ENCODE peak calls at places on chromosomes 12 and 14, in ten cellular contexts. U, K, E, F, G, T, O, N, X and P are unnamed samples.

GRCh38 chr12:75720807-75721206 is 209.4 kb upstream of the KRR1 start:
- DNase-seq in G (no peak), U (no peak), E (no peak), N (no peak), X (no peak), F (no peak), T (no peak), K (peak), O (no peak), P (no peak)

GRCh38 chr12:52052471-52053186 is 1.4 kb downstream of the NR4A1 start:
- DNase-seq in F (no peak), G (no peak), O (peak), K (no peak), E (no peak), N (no peak), X (no peak), T (peak), U (no peak), P (no peak)

GRCh38 chr14:90388982-90389381 is 7.8 kb upstream of the CALM1 start:
- DNase-seq in O (no peak), K (no peak), F (no peak), N (no peak), E (no peak), U (peak), T (no peak), G (no peak), X (no peak), P (no peak)

GRCh38 chr12:53759261-53759660 is 7.5 kb upstream of the CISTR start:
- DNase-seq in E (no peak), F (no peak), O (no peak), T (no peak), G (no peak), U (no peak), N (no peak), K (peak), X (no peak), P (no peak)

GRCh38 chr12:132154341-132154761 is 10.1 kb downstream of the NOC4L start:
- DNase-seq in F (no peak), T (no peak), N (no peak), O (no peak), G (no peak), U (no peak), E (peak), K (no peak), X (no peak), P (no peak)

GRCh38 chr14:37655418-37655817 is 60.0 kb downstream of the TTC6 start:
- DNase-seq in N (peak), O (no peak), G (no peak), X (no peak), U (no peak), T (peak), F (no peak), E (no peak), K (no peak), P (no peak)

GRCh38 chr12:128190614-128191013 is 76.4 kb upstream of the TMEM132C start:
- DNase-seq in O (no peak), G (no peak), E (no peak), X (no peak), F (no peak), T (no peak), K (peak), N (no peak), U (no peak), P (peak)

GRCh38 chr14:22194669-22195068 is 394.4 kb downstream of the DAD1 start:
- DNase-seq in K (no peak), O (no peak), G (no peak), T (no peak), U (no peak), E (no peak), F (no peak), N (peak), X (no peak), P (no peak)

GRCh38 chr14:74614508-74615495 is 2.8 kb upstream of the LTBP2 start:
- DNase-seq in T (no peak), G (no peak), N (no peak), E (no peak), X (no peak), U (peak), K (no peak), O (no peak), F (no peak), P (peak)

GRCh38 chr12:3641428-3641883 is 111.5 kb downstream of the CRACR2A start:
- DNase-seq in F (no peak), U (peak), K (no peak), X (peak), N (peak), T (peak), G (no peak), O (no peak), E (no peak), P (no peak)

GRCh38 chr14:64756712-64757111 is 52.5 kb downstream of the PLEKHG3 start:
- DNase-seq in X (no peak), O (no peak), K (no peak), U (no peak), G (no peak), F (no peak), E (no peak), N (no peak), T (no peak), P (no peak)

GRCh38 chr12:70052931-70053497 is 190.2 kb upstream of the CNOT2 start:
- DNase-seq in O (no peak), U (peak), G (no peak), N (peak), T (peak), F (no peak), X (peak), E (no peak), K (no peak), P (no peak)

GRCh38 chr14:58864751-58865519 is 227.2 kb downstream of the DACT1 start:
- DNase-seq in X (peak), K (no peak), E (no peak), N (peak), F (peak), T (peak), G (no peak), O (no peak), U (peak), P (no peak)

GRCh38 chr14:105178069-105178867 is 2.8 kb downstream of the NUDT14 start:
- DNase-seq in E (no peak), G (no peak), F (no peak), T (no peak), X (no peak), K (no peak), O (no peak), N (no peak), U (no peak), P (no peak)

GRCh38 chr12:121786441-121786825 is 7.1 kb downstream of the RHOF start:
- DNase-seq in O (no peak), K (no peak), E (no peak), T (peak), U (peak), F (peak), N (peak), X (peak), G (no peak), P (no peak)

DNA sequence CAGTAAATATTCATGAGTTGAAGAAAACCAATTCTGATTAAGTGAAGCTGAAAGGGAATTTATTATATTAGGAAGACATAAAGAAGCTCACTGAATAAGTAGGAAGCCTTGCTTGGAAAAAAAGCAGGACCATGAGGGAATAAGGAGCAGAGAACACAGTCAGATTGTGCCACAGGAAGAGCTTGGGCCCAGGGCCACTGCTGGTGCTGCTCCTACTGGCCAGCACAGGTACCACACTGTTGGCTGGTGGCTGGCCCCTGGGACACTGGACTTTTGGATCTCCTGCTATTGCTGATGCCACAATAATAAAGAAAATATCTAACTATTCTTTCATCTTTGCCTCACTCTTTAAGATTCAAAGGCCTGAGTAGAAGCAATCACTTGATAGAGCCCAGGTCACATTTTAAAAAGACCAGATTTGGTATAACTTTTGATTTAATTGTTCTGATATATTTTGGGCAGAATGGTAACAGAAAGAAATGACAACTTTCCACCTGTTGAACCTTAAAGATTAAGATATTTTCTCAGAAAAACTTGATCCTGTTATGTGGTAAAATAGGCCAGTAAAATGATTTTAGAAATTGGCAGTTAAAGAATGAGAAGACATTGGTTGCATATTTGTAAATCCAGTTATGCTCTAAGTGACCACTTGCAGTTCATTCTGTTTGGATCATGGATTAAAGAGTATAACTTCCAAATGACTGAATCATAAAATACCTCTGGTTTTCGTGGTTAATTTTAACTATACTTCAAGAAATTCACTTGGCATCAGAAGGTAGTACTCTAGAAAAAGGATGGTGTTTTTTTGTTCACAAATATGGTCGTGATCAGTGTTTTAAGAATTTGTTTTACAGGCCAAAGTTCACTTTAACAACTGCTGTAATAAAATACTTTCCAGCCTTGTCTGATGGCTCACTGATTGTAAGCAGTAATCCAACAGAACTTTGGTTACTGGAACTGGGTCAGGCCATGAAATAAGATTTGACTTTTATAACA is 68.3 kb downstream of the DERA start:
- DNase-seq in O (no peak), N (peak), X (no peak), F (peak), U (peak), K (peak), E (no peak), G (no peak), T (peak), P (peak)
- TF ChIP-seq CTCF in O (peak), N (peak), X (peak), F (peak), U (peak), K (peak), E (peak), G (peak), T (peak), P (peak)

GRCh38 chr12:90909069-90909676 is 45.8 kb downstream of the CCER1 start:
- DNase-seq in T (peak), X (peak), O (peak), U (peak), F (no peak), K (peak), E (no peak), N (peak), G (no peak), P (no peak)
- TF ChIP-seq CTCF in T (peak), X (peak), O (peak), U (peak), F (peak), K (peak), E (peak), N (peak), G (peak), P (peak)

DNA sequence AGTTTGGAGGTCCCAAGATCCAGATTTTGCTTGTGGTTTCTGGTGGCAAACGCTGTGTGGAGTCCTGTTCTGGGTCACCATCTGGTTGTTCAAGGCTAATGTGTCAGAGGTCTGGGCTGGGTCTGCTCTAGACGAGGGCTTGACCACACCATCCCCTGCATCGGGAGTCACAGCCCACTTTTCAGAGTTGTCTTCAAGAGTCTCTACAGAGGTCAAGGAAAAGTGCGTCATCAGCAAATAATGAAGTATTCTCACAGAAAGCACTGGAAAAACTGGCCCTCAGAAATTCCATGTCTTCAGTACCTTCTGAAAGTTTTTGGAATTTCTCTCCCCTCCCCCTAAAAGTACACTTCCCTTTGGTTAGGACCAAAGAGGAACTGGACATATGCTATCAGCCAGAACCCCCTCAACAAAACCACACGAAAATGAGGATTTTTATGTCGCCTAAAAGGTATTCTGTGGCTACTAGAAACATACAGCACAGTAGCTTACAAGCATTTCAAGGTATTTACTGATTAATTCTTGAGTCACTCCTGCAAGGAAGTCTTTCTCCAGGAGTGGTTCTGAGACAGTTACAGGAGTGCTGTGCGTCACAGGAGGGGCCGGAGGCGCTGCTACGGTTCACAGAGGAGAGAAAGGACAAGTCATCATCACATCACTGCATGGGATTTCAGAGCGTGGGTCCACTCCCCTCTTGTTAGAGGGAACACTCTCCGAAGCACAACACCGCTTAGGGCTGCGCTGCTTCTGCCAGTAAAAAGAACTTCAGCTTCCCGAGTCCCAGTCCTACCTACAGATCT is 35.4 kb downstream of the RAD52 start:
- DNase-seq in O (no peak), G (no peak), K (no peak), U (peak), F (peak), X (no peak), E (no peak), N (peak), T (peak), P (no peak)
- TF ChIP-seq CTCF in O (no peak), G (no peak), K (no peak), U (no peak), F (no peak), X (no peak), E (no peak), N (no peak), T (no peak), P (no peak)

GRCh38 chr12:109582636-109583035 is 9.0 kb downstream of the MVK start:
- DNase-seq in U (no peak), K (no peak), O (no peak), N (no peak), F (no peak), G (no peak), E (no peak), X (no peak), T (no peak), P (no peak)
- TF ChIP-seq CTCF in U (no peak), K (no peak), O (no peak), N (no peak), F (no peak), G (no peak), E (no peak), X (no peak), T (no peak), P (no peak)